ENCODE peak calls at places on chromosomes 12 and 14, in four cellular contexts. H, I, C and O are unnamed samples.

GRCh38 chr12:106705971-106706370 is 68.5 kb upstream of the RIC8B start:
- DNase-seq in H (no peak), I (no peak), C (no peak), O (no peak)

GRCh38 chr14:65783576-65783975 is 371.0 kb downstream of the FUT8 start:
- DNase-seq in H (peak; percentile 14), I (peak; percentile 17), C (no peak), O (no peak)

GRCh38 chr12:111838353-111838752 is 3.7 kb upstream of the MAPKAPK5 start:
- DNase-seq in H (no peak), I (no peak), C (no peak), O (no peak)

GRCh38 chr14:94689985-94690400 is 77.8 kb downstream of the SERPINA3 start:
- DNase-seq in H (no peak), I (no peak), C (no peak), O (peak; percentile 27)

GRCh38 chr12:47017901-47018479 is 61.4 kb upstream of the PCED1B start:
- DNase-seq in H (peak; percentile 67), I (peak; percentile 62), C (no peak), O (no peak)

GRCh38 chr12:54028324-54029201 is at the start of gene HOXC6:
- DNase-seq in H (peak; percentile 91), I (no peak), C (no peak), O (no peak)

GRCh38 chr14:91358654-91359210 is 58.9 kb downstream of the CCDC88C start:
- DNase-seq in H (no peak), I (no peak), C (no peak), O (no peak)

GRCh38 chr12:203462-204260 is 10.3 kb downstream of the SLC6A12 start:
- DNase-seq in H (no peak), I (no peak), C (no peak), O (peak; percentile 82)

GRCh38 chr14:74380172-74380571 is 31.9 kb downstream of the VRTN start:
- DNase-seq in H (no peak), I (no peak), C (no peak), O (no peak)

GRCh38 chr14:103495854-103496253 is 26.8 kb downstream of the CKB start:
- DNase-seq in H (no peak), I (no peak), C (no peak), O (no peak)

GRCh38 chr12:39355841-39356240 is 87.1 kb downstream of the KIF21A start:
- DNase-seq in H (no peak), I (no peak), C (no peak), O (no peak)

GRCh38 chr12:104809706-104810385 is 148.2 kb downstream of the SLC41A2 start:
- DNase-seq in H (no peak), I (no peak), C (no peak), O (no peak)

GRCh38 chr12:126474703-126475102 is 1409.5 kb downstream of the AACS start:
- DNase-seq in H (no peak), I (no peak), C (no peak), O (no peak)

GRCh38 chr12:132393991-132394949 is 64.9 kb upstream of the GALNT9 start:
- DNase-seq in H (peak; percentile 48), I (no peak), C (no peak), O (no peak)

GRCh38 chr12:48198619-48198973 is 4.5 kb downstream of the OR10AD1 start:
- DNase-seq in H (peak; percentile 70), I (no peak), C (no peak), O (no peak)

GRCh38 chr14:105871590-105871989 is 345.2 kb downstream of the TMEM121 start:
- DNase-seq in H (no peak), I (no peak), C (no peak), O (no peak)

GRCh38 chr12:851913-852312 is 97.6 kb downstream of the RAD52 start:
- DNase-seq in H (peak; percentile 90), I (peak; percentile 77), C (no peak), O (no peak)

GRCh38 chr12:23098110-23099049 is 473.4 kb downstream of the ETNK1 start:
- DNase-seq in H (no peak), I (peak; percentile 42), C (no peak), O (no peak)

GRCh38 chr12:120453977-120454376 is 7.7 kb downstream of the GATC start:
- DNase-seq in H (peak; percentile 63), I (no peak), C (peak; percentile 36), O (peak; percentile 45)

GRCh38 chr12:13947237-13947945 is 34.0 kb downstream of the GRIN2B start:
- DNase-seq in H (peak; percentile 25), I (no peak), C (no peak), O (no peak)

GRCh38 chr12:47870175-47870781 is 34.5 kb downstream of the VDR start:
- DNase-seq in H (peak; percentile 69), I (no peak), C (no peak), O (peak; percentile 77)

DNA sequence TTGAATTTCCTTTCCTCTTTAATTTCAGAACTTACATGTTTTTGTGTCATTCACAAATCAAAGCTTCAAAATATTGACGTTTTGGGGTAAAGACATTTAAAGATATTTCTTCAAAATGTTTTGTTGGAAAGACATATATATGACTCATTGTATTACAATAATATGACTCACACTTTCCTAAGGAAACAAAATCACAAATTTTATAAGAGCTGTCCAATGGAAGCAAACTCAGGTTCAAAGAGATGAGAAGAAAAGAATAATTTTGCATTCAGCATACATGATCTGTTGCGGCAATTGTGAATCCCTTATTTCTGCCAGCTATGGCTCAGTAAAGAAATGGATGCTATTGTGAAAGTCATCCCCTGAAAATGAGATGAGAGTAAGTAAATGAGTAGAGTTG is 82.7 kb downstream of the GRIP1 start:
- DNase-seq in H (peak; percentile 37), I (peak; percentile 39), C (no peak), O (no peak)
- TF ChIP-seq EZH2 in H (no peak), I (no peak), C (no peak), O (no peak)

GRCh38 chr14:22315336-22315735 is 273.7 kb downstream of the DAD1 start:
- DNase-seq in H (peak; percentile 8), I (no peak), C (no peak), O (no peak)

GRCh38 chr14:22311625-22312024 is 277.4 kb downstream of the DAD1 start:
- DNase-seq in H (no peak), I (no peak), C (no peak), O (no peak)

GRCh38 chr14:22313172-22313801 is 275.7 kb downstream of the DAD1 start:
- DNase-seq in H (peak; percentile 17), I (peak; percentile 49), C (no peak), O (no peak)

GRCh38 chr14:22316473-22316872 is 272.6 kb downstream of the DAD1 start:
- DNase-seq in H (no peak), I (no peak), C (no peak), O (no peak)

DNA sequence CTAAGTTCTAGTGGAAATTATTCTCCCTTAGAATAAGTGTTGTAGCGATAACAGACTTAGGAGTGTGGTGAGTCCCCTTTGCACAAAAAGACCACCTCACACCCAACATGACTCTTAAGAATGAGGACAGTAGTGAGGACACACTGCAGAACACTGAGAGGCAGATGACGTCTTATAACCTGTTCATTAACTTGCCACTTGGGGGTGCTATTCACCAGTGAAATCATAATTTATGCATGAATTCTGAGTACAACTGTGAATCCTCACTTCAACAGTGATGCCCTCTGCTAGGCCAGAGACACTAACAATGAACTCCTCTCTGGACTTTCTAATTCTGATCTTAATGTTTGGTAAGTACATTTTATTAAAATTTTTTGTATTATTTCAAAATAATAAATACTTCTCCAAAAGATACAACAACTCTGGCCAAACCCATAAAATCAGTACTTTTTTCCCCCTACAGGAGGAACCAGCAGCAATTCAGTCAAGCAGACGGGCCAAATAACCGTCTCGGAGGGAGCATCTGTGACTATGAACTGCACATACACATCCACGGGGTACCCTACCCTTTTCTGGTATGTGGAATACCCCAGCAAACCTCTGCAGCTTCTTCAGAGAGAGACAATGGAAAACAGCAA is 274.7 kb downstream of the DAD1 start:
- DNase-seq in H (peak; percentile 71), I (peak; percentile 30), C (peak; percentile 25), O (peak; percentile 76)
- TF ChIP-seq EZH2 in H (no peak), I (no peak), C (no peak), O (no peak)

DNA sequence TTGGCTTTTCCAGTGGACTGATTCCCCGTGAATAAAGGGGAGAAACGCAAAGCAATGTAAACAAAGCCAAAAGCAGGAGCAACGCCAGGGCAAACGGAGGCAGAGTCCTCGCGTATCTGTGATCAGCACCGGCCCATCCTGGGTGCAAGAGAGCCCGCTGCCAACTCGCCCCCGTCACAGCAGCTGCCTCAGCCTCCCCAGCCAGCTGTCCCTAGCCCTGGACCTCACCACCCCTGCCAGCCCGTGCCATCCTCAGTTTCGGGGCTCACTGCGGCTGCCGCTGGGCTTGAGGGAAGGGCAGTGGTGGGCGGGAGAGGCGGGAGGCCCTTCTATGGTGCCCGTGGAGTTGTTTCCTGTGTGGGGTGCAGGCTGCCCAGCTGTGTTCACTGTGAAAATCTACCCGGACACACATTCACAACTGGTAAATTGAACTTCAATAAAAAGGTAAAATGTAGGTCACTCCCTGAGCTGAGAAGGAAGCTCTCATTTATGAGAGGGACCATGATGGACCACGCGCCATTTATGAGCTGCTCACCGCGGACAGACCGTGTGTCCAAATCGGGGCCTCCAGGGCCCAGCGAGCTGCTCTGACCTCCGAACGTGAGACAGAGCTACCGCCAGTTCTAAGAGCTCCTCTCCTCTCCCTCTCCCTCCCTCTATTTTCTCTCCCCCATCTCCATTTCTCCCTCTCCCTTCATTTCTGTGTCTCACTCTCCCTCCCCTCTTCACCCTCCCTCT is 330.5 kb upstream of the SFSWAP start:
- DNase-seq in H (no peak), I (no peak), C (no peak), O (peak; percentile 31)
- TF ChIP-seq EZH2 in H (no peak), I (no peak), C (no peak), O (no peak)

DNA sequence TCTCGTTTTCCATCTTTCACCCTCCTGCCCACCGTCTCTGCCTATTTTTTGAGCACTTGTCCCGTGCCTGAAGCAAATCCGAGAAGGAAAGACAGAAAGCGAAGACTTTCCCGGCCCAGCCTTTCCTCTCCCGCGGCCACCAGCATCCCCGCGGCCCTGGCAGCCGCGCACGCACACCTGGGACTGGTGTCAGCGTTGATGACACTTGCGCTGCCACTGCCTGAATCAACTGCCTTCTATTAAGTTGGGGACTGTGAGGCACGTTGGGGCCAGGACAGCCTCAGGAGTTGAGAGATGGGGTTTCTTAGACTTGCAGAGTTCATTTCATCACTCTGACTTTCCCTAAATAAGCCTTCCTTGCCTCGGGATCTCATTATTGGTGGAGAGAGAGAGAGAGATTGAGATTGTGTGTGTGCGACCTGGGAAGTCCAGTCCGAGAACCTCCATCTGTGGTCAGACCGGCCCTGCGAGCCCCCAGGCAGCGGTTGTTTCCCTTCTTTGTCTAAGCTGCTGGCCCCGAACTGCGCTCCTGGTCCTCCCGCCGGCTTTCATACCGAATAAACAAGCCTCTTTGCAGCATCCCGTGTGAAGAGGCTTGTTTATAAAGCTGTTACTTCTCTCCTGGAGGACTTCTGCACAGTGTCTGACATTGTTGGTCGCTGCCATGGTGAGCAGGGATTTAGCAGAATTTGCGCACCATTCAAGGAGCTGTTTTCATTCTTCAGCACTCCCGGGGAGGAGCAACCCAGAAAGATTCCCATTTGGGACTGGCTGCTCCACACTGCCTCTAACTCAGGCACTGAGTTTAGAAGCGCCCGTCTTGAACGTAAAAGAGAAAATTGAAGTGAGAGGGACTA is 1.5 kb downstream of the PDZRN4 start:
- DNase-seq in H (peak; percentile 11), I (no peak), C (no peak), O (peak; percentile 53)
- TF ChIP-seq EZH2 in H (no peak), I (no peak), C (no peak), O (peak; percentile 88)

GRCh38 chr12:124098101-124098757 is 125.2 kb downstream of the ZNF664 start:
- DNase-seq in H (no peak), I (no peak), C (no peak), O (peak; percentile 21)

GRCh38 chr12:124099661-124100060 is 126.6 kb downstream of the ZNF664 start:
- DNase-seq in H (no peak), I (no peak), C (no peak), O (no peak)

GRCh38 chr12:124100572-124101178 is 127.7 kb downstream of the ZNF664 start:
- DNase-seq in H (no peak), I (no peak), C (no peak), O (no peak)

GRCh38 chr12:124097681-124098080 is 124.7 kb downstream of the ZNF664 start:
- DNase-seq in H (peak; percentile 8), I (no peak), C (no peak), O (no peak)

GRCh38 chr12:124098887-124099286 is 125.9 kb downstream of the ZNF664 start:
- DNase-seq in H (no peak), I (no peak), C (no peak), O (no peak)
- TF ChIP-seq EZH2 in H (no peak), I (no peak), C (no peak), O (no peak)